ENCODE peak calls at places on chromosomes 2 and 18, in eight cellular contexts. One of them, this sample, is unnamed. For H3K9me2, the result is how much of the 10 kb centered on the place peaks cover.

GRCh38 chr2:240291337-240291751 is 144.1 kb upstream of the GPC1 start:
- DNase-seq in OCI-LY7: no peak
- DNase-seq in HCT116: no peak
- DNase-seq in GM23248: no peak
- DNase-seq in GM23338: no peak
- DNase-seq in SK-N-SH: no peak
- DNase-seq in PC-3: no peak
- DNase-seq in PC-9: no peak
- DNase-seq in this sample: no peak

GRCh38 chr2:227774011-227774624 is 28.4 kb downstream of the SCYGR8 start:
- DNase-seq in OCI-LY7: no peak
- DNase-seq in HCT116: peak
- DNase-seq in GM23248: peak
- DNase-seq in GM23338: peak
- DNase-seq in SK-N-SH: peak
- DNase-seq in PC-3: peak
- DNase-seq in PC-9: no peak
- DNase-seq in this sample: peak

GRCh38 chr2:127228102-127228501 is 8.0 kb upstream of the CYP27C1 start:
- DNase-seq in OCI-LY7: no peak
- DNase-seq in HCT116: no peak
- DNase-seq in GM23248: peak
- DNase-seq in GM23338: no peak
- DNase-seq in SK-N-SH: no peak
- DNase-seq in PC-3: peak
- DNase-seq in PC-9: no peak
- DNase-seq in this sample: no peak

GRCh38 chr2:227608469-227609338 is 5.9 kb downstream of the SCYGR3 start:
- DNase-seq in OCI-LY7: no peak
- DNase-seq in HCT116: no peak
- DNase-seq in GM23248: no peak
- DNase-seq in GM23338: no peak
- DNase-seq in SK-N-SH: no peak
- DNase-seq in PC-3: no peak
- DNase-seq in PC-9: no peak
- DNase-seq in this sample: no peak

GRCh38 chr2:136185991-136186771 is 68.2 kb upstream of the CXCR4 start:
- DNase-seq in OCI-LY7: no peak
- DNase-seq in HCT116: no peak
- DNase-seq in GM23248: peak
- DNase-seq in GM23338: no peak
- DNase-seq in SK-N-SH: no peak
- DNase-seq in PC-3: peak
- DNase-seq in PC-9: no peak
- DNase-seq in this sample: no peak

GRCh38 chr2:85132834-85133637 is at the start of gene TCF7L1:
- DNase-seq in OCI-LY7: no peak
- DNase-seq in HCT116: peak
- DNase-seq in GM23248: peak
- DNase-seq in GM23338: peak
- DNase-seq in SK-N-SH: peak
- DNase-seq in PC-3: peak
- DNase-seq in PC-9: no peak
- DNase-seq in this sample: peak

GRCh38 chr2:227748079-227748478 is 2.4 kb downstream of the SCYGR8 start:
- DNase-seq in OCI-LY7: no peak
- DNase-seq in HCT116: peak
- DNase-seq in GM23248: peak
- DNase-seq in GM23338: peak
- DNase-seq in SK-N-SH: no peak
- DNase-seq in PC-3: peak
- DNase-seq in PC-9: no peak
- DNase-seq in this sample: no peak

GRCh38 chr2:230793573-230794359 is 71.0 kb upstream of the ITM2C start:
- DNase-seq in OCI-LY7: no peak
- DNase-seq in HCT116: peak
- DNase-seq in GM23248: peak
- DNase-seq in GM23338: no peak
- DNase-seq in SK-N-SH: no peak
- DNase-seq in PC-3: peak
- DNase-seq in PC-9: peak
- DNase-seq in this sample: peak

GRCh38 chr18:11761553-11761952 is 72.5 kb downstream of the GNAL start:
- DNase-seq in OCI-LY7: peak
- DNase-seq in HCT116: peak
- DNase-seq in GM23248: no peak
- DNase-seq in GM23338: peak
- DNase-seq in SK-N-SH: no peak
- DNase-seq in PC-3: peak
- DNase-seq in PC-9: no peak
- DNase-seq in this sample: peak

GRCh38 chr2:33426666-33427231 is 49.7 kb upstream of the RASGRP3 start:
- DNase-seq in OCI-LY7: no peak
- DNase-seq in HCT116: no peak
- DNase-seq in GM23248: peak
- DNase-seq in GM23338: no peak
- DNase-seq in SK-N-SH: no peak
- DNase-seq in PC-3: peak
- DNase-seq in PC-9: peak
- DNase-seq in this sample: peak

GRCh38 chr2:218799990-218800389 is 18.0 kb downstream of the CYP27A1 start:
- DNase-seq in OCI-LY7: no peak
- DNase-seq in HCT116: no peak
- DNase-seq in GM23248: no peak
- DNase-seq in GM23338: peak
- DNase-seq in SK-N-SH: no peak
- DNase-seq in PC-3: no peak
- DNase-seq in PC-9: no peak
- DNase-seq in this sample: no peak

GRCh38 chr18:76457475-76457874 is 37.6 kb downstream of the ZNF516 start:
- DNase-seq in OCI-LY7: no peak
- DNase-seq in HCT116: no peak
- DNase-seq in GM23248: no peak
- DNase-seq in GM23338: no peak
- DNase-seq in SK-N-SH: no peak
- DNase-seq in PC-3: no peak
- DNase-seq in PC-9: no peak
- DNase-seq in this sample: no peak

GRCh38 chr2:182618672-182619079 is 97.4 kb upstream of the DNAJC10 start:
- DNase-seq in OCI-LY7: no peak
- DNase-seq in HCT116: no peak
- DNase-seq in GM23248: peak
- DNase-seq in GM23338: no peak
- DNase-seq in SK-N-SH: no peak
- DNase-seq in PC-3: peak
- DNase-seq in PC-9: no peak
- DNase-seq in this sample: no peak

GRCh38 chr2:127604986-127605385 is 41.0 kb upstream of the GPR17 start:
- DNase-seq in OCI-LY7: no peak
- DNase-seq in HCT116: no peak
- DNase-seq in GM23248: no peak
- DNase-seq in GM23338: no peak
- DNase-seq in SK-N-SH: no peak
- DNase-seq in PC-3: no peak
- DNase-seq in PC-9: no peak
- DNase-seq in this sample: no peak

GRCh38 chr18:43277164-43277600 is at the start of gene SYT4:
- DNase-seq in OCI-LY7: no peak
- DNase-seq in HCT116: no peak
- DNase-seq in GM23248: peak
- DNase-seq in GM23338: peak
- DNase-seq in SK-N-SH: peak
- DNase-seq in PC-3: peak
- DNase-seq in PC-9: no peak
- DNase-seq in this sample: peak

GRCh38 chr2:47004905-47005495 is 89.4 kb upstream of the MCFD2 start:
- DNase-seq in OCI-LY7: no peak
- DNase-seq in HCT116: no peak
- DNase-seq in GM23248: no peak
- DNase-seq in GM23338: no peak
- DNase-seq in SK-N-SH: no peak
- DNase-seq in PC-3: no peak
- DNase-seq in PC-9: no peak
- DNase-seq in this sample: no peak

DNA sequence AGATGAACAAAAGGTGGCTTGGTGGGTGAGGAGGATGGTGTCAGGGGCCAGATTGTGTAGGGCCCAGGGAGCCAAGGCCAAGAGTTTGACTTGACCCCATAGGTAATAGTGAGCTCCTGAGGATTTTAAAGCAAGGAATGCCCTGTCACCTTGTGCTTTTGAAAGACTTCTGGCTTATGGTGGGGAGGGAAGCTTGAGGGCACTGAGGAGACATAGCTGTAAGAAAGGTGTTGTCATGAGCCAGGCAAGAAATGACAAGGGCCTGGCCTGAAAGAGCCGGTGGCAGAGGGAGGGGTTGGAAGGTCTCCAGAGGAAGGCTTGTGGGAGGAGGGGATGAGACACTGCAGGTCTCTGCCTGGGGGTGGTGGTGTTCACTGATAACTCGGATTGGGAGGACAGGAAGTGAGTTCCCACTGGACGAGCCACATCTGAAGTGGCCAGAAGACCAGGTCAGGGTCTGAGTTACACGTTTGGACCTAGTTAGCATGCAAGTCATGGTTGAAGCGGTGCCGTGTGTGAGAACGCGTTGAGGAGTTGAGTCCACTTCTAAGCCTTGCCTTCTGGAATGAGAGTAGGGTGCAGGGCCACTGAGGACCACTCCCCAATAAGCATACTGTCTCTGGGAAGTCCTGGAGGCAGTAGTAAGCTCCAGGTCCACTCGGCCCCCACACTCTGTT is 64.3 kb downstream of the TET3 start:
- DNase-seq in OCI-LY7: no peak
- DNase-seq in HCT116: no peak
- DNase-seq in GM23248: no peak
- DNase-seq in GM23338: no peak
- DNase-seq in SK-N-SH: no peak
- DNase-seq in PC-3: no peak
- DNase-seq in PC-9: no peak
- DNase-seq in this sample: no peak
- H3K9me2 ChIP-seq in OCI-LY7: under half
- H3K9me2 ChIP-seq in HCT116: under half
- H3K9me2 ChIP-seq in GM23248: under half
- H3K9me2 ChIP-seq in GM23338: under half
- H3K9me2 ChIP-seq in SK-N-SH: under half
- H3K9me2 ChIP-seq in PC-3: under half
- H3K9me2 ChIP-seq in PC-9: under half
- H3K9me2 ChIP-seq in this sample: under half

DNA sequence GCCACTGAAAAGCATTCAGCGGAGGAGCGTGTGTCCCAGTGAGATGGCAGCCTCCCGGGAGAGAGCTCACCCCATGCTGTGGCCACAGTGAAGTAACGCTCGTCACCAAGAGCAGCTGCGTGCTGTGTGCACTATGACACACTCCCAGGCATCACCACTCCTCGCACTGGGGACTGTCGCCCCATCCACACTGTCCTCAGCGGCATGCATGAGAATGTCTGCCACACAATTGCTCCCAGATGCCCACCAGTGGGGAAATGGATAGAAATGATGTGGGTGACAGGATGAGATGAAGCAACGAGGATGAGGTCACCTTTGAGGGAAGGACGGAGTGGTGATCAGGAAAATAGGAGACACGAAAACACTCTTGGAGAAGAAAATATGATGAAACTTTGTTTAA is 212.9 kb upstream of the RAB6C start:
- DNase-seq in OCI-LY7: no peak
- DNase-seq in HCT116: no peak
- DNase-seq in GM23248: peak
- DNase-seq in GM23338: no peak
- DNase-seq in SK-N-SH: peak
- DNase-seq in PC-3: no peak
- DNase-seq in PC-9: no peak
- DNase-seq in this sample: no peak
- H3K9me2 ChIP-seq in OCI-LY7: under half
- H3K9me2 ChIP-seq in HCT116: under half
- H3K9me2 ChIP-seq in GM23248: under half
- H3K9me2 ChIP-seq in GM23338: under half
- H3K9me2 ChIP-seq in SK-N-SH: under half
- H3K9me2 ChIP-seq in PC-3: under half
- H3K9me2 ChIP-seq in PC-9: under half
- H3K9me2 ChIP-seq in this sample: under half

DNA sequence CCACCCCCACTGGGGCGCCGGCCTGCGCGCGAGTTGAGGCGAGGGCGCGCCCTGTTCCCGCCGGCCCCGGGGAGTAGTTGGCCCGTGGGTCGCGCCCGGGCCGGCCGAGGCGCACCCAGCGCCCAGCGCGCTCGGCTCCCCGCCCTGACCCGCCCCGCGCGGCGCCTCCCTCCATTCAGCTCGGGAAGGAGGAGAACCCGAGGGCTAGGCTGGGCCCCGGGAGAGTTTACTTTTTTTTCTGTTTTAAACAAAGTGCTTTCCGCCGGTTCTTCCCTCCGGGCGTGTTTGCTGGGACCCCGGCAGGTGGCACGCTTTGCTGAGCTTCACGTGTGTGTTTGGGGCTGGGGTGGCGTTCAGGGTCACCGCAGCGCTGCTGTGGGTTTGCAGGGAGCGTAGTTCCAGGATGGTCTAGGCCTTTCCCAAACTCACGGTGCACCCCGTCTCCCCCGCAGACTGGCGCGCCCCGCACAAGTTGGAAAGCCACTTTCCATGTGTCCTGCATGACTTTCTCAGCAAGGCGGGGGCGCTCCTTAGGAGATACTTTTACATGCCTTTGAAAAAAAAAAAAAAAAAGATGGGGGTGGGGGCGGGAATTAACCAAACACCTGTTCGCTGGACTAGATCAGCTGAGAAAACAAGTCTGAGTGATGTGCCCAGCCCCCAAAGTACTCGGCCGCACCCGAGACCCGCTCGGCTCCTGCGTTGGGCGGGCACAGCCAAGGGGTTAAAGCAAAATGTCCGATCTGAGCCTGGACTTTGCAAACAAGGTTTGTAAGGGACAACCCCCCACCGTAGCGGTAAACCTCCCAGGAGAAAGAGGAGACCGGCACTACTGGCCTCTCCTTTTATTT is 829 bp downstream of the ITGA6 start:
- DNase-seq in OCI-LY7: no peak
- DNase-seq in HCT116: no peak
- DNase-seq in GM23248: peak
- DNase-seq in GM23338: peak
- DNase-seq in SK-N-SH: peak
- DNase-seq in PC-3: peak
- DNase-seq in PC-9: peak
- DNase-seq in this sample: peak
- H3K9me2 ChIP-seq in OCI-LY7: under half
- H3K9me2 ChIP-seq in HCT116: under half
- H3K9me2 ChIP-seq in GM23248: under half
- H3K9me2 ChIP-seq in GM23338: under half
- H3K9me2 ChIP-seq in SK-N-SH: under half
- H3K9me2 ChIP-seq in PC-3: under half
- H3K9me2 ChIP-seq in PC-9: under half
- H3K9me2 ChIP-seq in this sample: under half

DNA sequence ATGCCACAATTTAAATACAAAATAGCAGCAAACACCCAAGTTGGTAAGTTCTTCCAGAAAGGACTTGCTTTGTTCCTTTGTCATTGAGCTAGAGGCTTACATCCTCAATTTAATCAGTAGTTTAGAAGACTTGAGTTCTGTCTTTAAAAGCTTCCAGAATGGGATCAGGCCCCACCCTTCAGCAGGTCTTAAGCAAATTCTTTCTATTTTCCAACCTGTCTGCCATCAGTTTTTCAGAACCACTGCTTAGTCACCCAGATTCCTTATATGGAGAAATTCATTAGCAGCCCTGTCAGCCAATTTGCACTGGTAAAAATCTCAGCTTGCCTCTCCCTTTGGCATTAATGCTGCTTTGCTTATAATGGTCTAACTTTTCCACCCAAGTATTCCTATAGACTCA is 263.6 kb upstream of the HNMT start:
- DNase-seq in OCI-LY7: no peak
- DNase-seq in HCT116: no peak
- DNase-seq in GM23248: no peak
- DNase-seq in GM23338: no peak
- DNase-seq in SK-N-SH: no peak
- DNase-seq in PC-3: no peak
- DNase-seq in PC-9: no peak
- DNase-seq in this sample: no peak
- H3K9me2 ChIP-seq in OCI-LY7: under half
- H3K9me2 ChIP-seq in HCT116: under half
- H3K9me2 ChIP-seq in GM23248: under half
- H3K9me2 ChIP-seq in GM23338: under half
- H3K9me2 ChIP-seq in SK-N-SH: under half
- H3K9me2 ChIP-seq in PC-3: under half
- H3K9me2 ChIP-seq in PC-9: under half
- H3K9me2 ChIP-seq in this sample: under half